ENCODE peak calls at places on chromosomes 16 and 17, in five cellular contexts. I is GM20000, W is nephron progenitor cell, N is hepatocyte, T is Peyer's patch. V is an unnamed sample.

GRCh38 chr17:6910987-6911603 is 79.6 kb upstream of the TEKT1 start:
- DNase-seq in I (peak; percentile 52), W (no peak), N (peak; percentile 69), T (no peak), V (no peak)

GRCh38 chr16:69861276-69862030 is 89.7 kb upstream of the CLEC18A start:
- DNase-seq in I (no peak), W (no peak), N (peak; percentile 57), T (no peak), V (peak; percentile 35)

GRCh38 chr17:49861150-49861884 is 13.4 kb upstream of the TAC4 start:
- DNase-seq in I (peak; percentile 86), W (peak; percentile 78), N (peak; percentile 84), T (peak; percentile 25), V (no peak)

GRCh38 chr17:57679356-57679755 is 65.7 kb downstream of the CCDC182 start:
- DNase-seq in I (no peak), W (no peak), N (no peak), T (no peak), V (no peak)

GRCh38 chr17:51428668-51429486 is 168.5 kb downstream of the UTP18 start:
- DNase-seq in I (no peak), W (no peak), N (no peak), T (no peak), V (peak; percentile 42)

GRCh38 chr17:48439875-48440505 is 10.0 kb upstream of the SKAP1 start:
- DNase-seq in I (peak; percentile 45), W (peak; percentile 42), N (no peak), T (peak; percentile 32), V (peak; percentile 28)

GRCh38 chr17:20120835-20121234 is 111.7 kb downstream of the SPECC1 start:
- DNase-seq in I (no peak), W (no peak), N (no peak), T (no peak), V (no peak)

GRCh38 chr16:85699628-85700027 is 10.9 kb upstream of the GINS2 start:
- DNase-seq in I (no peak), W (no peak), N (no peak), T (no peak), V (no peak)

GRCh38 chr17:78137392-78138203 is 7.0 kb downstream of the TMC8 start:
- DNase-seq in I (peak; percentile 37), W (no peak), N (no peak), T (peak; percentile 59), V (no peak)

GRCh38 chr17:77493901-77494663 is 353.3 kb downstream of the SEC14L1 start:
- DNase-seq in I (no peak), W (no peak), N (no peak), T (no peak), V (no peak)

GRCh38 chr17:5110816-5111215 is 862 bp downstream of the ZNF232 start:
- DNase-seq in I (peak; percentile 36), W (no peak), N (peak; percentile 27), T (no peak), V (no peak)

GRCh38 chr17:1792495-1793446 is 30.9 kb downstream of the SERPINF1 start:
- DNase-seq in I (no peak), W (no peak), N (no peak), T (no peak), V (no peak)

GRCh38 chr16:21128991-21129390 is 21.7 kb downstream of the DNAH3 start:
- DNase-seq in I (no peak), W (no peak), N (no peak), T (no peak), V (no peak)

GRCh38 chr17:35159926-35160325 is 12.3 kb downstream of the UNC45B start:
- DNase-seq in I (no peak), W (no peak), N (no peak), T (no peak), V (no peak)

GRCh38 chr16:2587891-2588565 is 50.2 kb downstream of the PDPK1 start:
- DNase-seq in I (no peak), W (no peak), N (no peak), T (no peak), V (no peak)

GRCh38 chr16:2585651-2586081 is 47.8 kb downstream of the PDPK1 start:
- DNase-seq in I (no peak), W (no peak), N (no peak), T (no peak), V (no peak)

GRCh38 chr16:2584742-2585650 is 47.2 kb downstream of the PDPK1 start:
- DNase-seq in I (no peak), W (no peak), N (no peak), T (no peak), V (no peak)

GRCh38 chr16:2586901-2587480 is 49.2 kb downstream of the PDPK1 start:
- DNase-seq in I (no peak), W (no peak), N (no peak), T (no peak), V (no peak)

DNA sequence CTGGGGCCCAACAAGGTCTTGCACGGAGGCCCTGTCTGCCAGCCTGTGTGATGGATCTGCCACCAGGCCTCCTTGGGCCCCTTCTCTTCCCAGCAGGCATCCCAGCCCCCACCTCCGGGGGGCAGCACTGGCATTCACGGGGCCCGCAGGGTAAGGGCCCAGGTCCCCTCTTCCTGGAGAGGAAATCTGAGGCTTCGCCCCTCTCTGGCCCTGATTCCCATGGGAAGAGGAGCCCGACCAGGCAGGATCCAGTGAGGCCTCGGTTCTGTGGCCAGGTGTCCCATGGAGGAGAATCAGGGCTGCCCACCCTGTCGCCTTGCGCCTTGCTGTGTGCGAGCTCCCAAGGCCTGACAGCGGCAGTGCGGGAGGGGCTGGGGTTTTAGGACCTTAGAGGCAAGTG is 48.4 kb downstream of the PDPK1 start:
- DNase-seq in I (no peak), W (no peak), N (no peak), T (no peak), V (no peak)
- TF ChIP-seq CTCF in I (no peak), W (peak; percentile 11), N (no peak), T (no peak), V (no peak)

DNA sequence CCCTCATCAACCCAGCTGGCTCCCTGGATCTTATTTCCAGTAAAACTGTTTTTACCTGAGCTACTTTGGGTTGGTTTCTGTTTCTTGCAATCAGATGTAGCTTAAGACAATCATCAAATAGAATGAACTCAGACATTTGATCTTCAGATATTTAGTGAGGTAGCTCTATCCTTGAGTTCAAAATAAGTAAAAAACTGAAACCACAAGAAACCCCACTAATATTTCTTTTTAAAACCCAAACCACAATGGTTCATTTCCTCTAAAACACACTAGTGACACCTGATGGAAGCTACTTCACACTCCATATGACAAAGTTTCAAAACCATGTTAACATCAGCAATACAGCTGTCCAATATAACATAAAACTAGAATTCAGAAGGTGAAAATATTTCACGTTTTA is 37.8 kb downstream of the CACNG1 start:
- DNase-seq in I (peak; percentile 62), W (no peak), N (no peak), T (no peak), V (no peak)
- TF ChIP-seq CTCF in I (no peak), W (no peak), N (no peak), T (no peak), V (no peak)

DNA sequence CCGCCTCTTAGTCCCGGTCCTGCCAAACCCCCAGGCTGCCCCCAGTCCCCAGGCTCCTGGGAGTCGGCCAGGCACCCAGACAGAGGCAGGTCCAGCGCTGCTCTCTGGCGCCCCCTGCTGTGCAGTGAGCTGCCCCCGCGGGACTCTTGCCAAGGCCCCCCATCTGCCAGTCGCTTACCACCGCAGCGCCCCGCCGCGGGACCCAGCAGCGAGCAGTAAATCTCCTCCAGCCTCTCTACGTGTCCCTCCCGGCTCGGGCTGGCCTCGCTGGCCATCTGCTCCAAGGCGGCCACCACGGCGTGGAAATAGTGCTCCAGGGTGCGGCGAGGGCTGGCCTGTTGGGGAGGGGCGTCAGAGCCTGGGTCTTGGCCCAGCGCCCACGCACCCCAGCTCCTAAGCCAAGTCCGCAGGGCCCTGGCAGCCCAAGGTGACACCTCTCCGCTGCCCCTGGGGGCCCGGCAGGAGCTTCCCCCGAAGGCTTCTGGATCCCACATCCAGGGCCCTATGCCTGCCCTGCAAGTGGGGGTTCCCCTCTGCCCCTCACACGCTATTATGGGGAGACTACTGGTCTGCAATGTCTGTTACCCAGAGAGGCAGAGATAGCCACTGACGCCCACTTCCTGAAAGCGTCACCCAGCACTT is 33.7 kb upstream of the MFSD6L start:
- DNase-seq in I (peak; percentile 69), W (peak; percentile 73), N (peak; percentile 32), T (no peak), V (no peak)
- TF ChIP-seq CTCF in I (peak; percentile 77), W (peak; percentile 69), N (peak; percentile 34), T (peak; percentile 21), V (no peak)

GRCh38 chr17:63376949-63377348 is 69.2 kb downstream of the CYB561 start:
- DNase-seq in I (no peak), W (no peak), N (no peak), T (no peak), V (no peak)
- TF ChIP-seq CTCF in I (no peak), W (no peak), N (no peak), T (no peak), V (no peak)

DNA sequence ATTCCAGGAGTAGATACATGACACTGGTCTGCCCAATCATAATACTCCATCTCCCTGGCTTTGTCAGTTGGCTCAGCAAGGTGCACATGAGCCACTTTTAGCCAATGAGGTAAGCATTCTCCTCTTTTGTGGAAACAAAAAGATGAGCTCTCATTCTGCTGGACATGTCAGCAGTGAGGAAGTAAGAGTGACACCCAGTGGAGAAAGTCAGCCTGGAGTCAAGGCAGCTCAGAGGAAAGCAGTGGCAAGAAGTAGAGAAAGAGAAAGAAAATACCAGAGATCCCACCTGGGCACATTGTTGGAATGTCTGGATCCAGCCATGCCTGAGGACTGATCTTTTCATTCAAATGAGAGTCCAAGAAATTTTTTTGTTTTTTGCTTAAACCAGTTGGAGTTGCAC is 496.9 kb upstream of the C16orf82 start:
- DNase-seq in I (peak; percentile 10), W (peak; percentile 13), N (peak; percentile 48), T (no peak), V (no peak)
- TF ChIP-seq CTCF in I (peak; percentile 45), W (peak; percentile 41), N (peak; percentile 58), T (no peak), V (no peak)